ENCODE peak calls at places on chromosomes 4 and X, in nine cellular contexts. One of them, this sample, is unnamed.

GRCh38 chr4:38125816-38126215 is 165.6 kb downstream of the PTTG2 start:
- DNase-seq in fibroblast of the aortic adventitia: no peak
- DNase-seq in heart right ventricle: no peak
- DNase-seq in GM23338: no peak
- DNase-seq in tibial nerve: no peak
- DNase-seq in AG04450: no peak
- DNase-seq in brain microvascular endothelial cell: no peak
- DNase-seq in mammary epithelial cell: peak
- DNase-seq in mesenchymal stem cell: no peak
- DNase-seq in this sample: no peak

GRCh38 chr4:156970501-156971167 is 965 bp downstream of the PDGFC start:
- DNase-seq in mammary epithelial cell: peak
- DNase-seq in AG04450: no peak
- DNase-seq in tibial nerve: peak
- DNase-seq in heart right ventricle: peak
- DNase-seq in GM23338: peak
- DNase-seq in fibroblast of the aortic adventitia: peak
- DNase-seq in brain microvascular endothelial cell: no peak
- DNase-seq in mesenchymal stem cell: peak
- DNase-seq in this sample: no peak

GRCh38 chr4:54227261-54228063 is 1.6 kb upstream of the PDGFRA start:
- DNase-seq in heart right ventricle: no peak
- DNase-seq in tibial nerve: peak
- DNase-seq in mesenchymal stem cell: peak
- DNase-seq in AG04450: no peak
- DNase-seq in mammary epithelial cell: peak
- DNase-seq in brain microvascular endothelial cell: peak
- DNase-seq in GM23338: peak
- DNase-seq in fibroblast of the aortic adventitia: peak
- DNase-seq in this sample: no peak

GRCh38 chr4:141352328-141352727 is 131.6 kb downstream of the ZNF330 start:
- DNase-seq in fibroblast of the aortic adventitia: no peak
- DNase-seq in mammary epithelial cell: no peak
- DNase-seq in tibial nerve: no peak
- DNase-seq in AG04450: no peak
- DNase-seq in GM23338: no peak
- DNase-seq in mesenchymal stem cell: no peak
- DNase-seq in heart right ventricle: no peak
- DNase-seq in brain microvascular endothelial cell: no peak
- DNase-seq in this sample: no peak

GRCh38 chrX:69293776-69294601 is 128.7 kb upstream of the PJA1 start:
- DNase-seq in mesenchymal stem cell: no peak
- DNase-seq in mammary epithelial cell: no peak
- DNase-seq in tibial nerve: no peak
- DNase-seq in AG04450: no peak
- DNase-seq in brain microvascular endothelial cell: no peak
- DNase-seq in heart right ventricle: no peak
- DNase-seq in fibroblast of the aortic adventitia: no peak
- DNase-seq in GM23338: no peak
- DNase-seq in this sample: no peak

GRCh38 chr4:8461616-8462015 is 21.0 kb downstream of the TRMT44 start:
- DNase-seq in AG04450: no peak
- DNase-seq in GM23338: no peak
- DNase-seq in fibroblast of the aortic adventitia: no peak
- DNase-seq in mesenchymal stem cell: no peak
- DNase-seq in brain microvascular endothelial cell: no peak
- DNase-seq in tibial nerve: no peak
- DNase-seq in heart right ventricle: no peak
- DNase-seq in mammary epithelial cell: no peak
- DNase-seq in this sample: no peak

GRCh38 chr4:91256751-91257150 is 1047.0 kb upstream of the GRID2 start:
- DNase-seq in tibial nerve: no peak
- DNase-seq in fibroblast of the aortic adventitia: no peak
- DNase-seq in brain microvascular endothelial cell: no peak
- DNase-seq in mesenchymal stem cell: no peak
- DNase-seq in mammary epithelial cell: no peak
- DNase-seq in AG04450: no peak
- DNase-seq in GM23338: no peak
- DNase-seq in heart right ventricle: no peak
- DNase-seq in this sample: no peak

GRCh38 chr4:6225469-6225868 is 25.1 kb upstream of the JAKMIP1 start:
- DNase-seq in brain microvascular endothelial cell: peak
- DNase-seq in mammary epithelial cell: peak
- DNase-seq in AG04450: no peak
- DNase-seq in heart right ventricle: no peak
- DNase-seq in fibroblast of the aortic adventitia: peak
- DNase-seq in tibial nerve: no peak
- DNase-seq in mesenchymal stem cell: peak
- DNase-seq in GM23338: peak
- DNase-seq in this sample: no peak

GRCh38 chr4:13178621-13179020 is 305.5 kb downstream of the RAB28 start:
- DNase-seq in fibroblast of the aortic adventitia: no peak
- DNase-seq in brain microvascular endothelial cell: no peak
- DNase-seq in heart right ventricle: no peak
- DNase-seq in tibial nerve: no peak
- DNase-seq in GM23338: no peak
- DNase-seq in mesenchymal stem cell: no peak
- DNase-seq in mammary epithelial cell: no peak
- DNase-seq in AG04450: no peak
- DNase-seq in this sample: no peak

GRCh38 chrX:44012484-44013096 is 39.4 kb upstream of the NDP start:
- DNase-seq in mammary epithelial cell: peak
- DNase-seq in mesenchymal stem cell: peak
- DNase-seq in AG04450: no peak
- DNase-seq in fibroblast of the aortic adventitia: peak
- DNase-seq in GM23338: no peak
- DNase-seq in brain microvascular endothelial cell: peak
- DNase-seq in heart right ventricle: peak
- DNase-seq in tibial nerve: peak
- DNase-seq in this sample: peak

GRCh38 chr4:165931741-165932140 is 58.7 kb downstream of the TLL1 start:
- DNase-seq in AG04450: no peak
- DNase-seq in heart right ventricle: no peak
- DNase-seq in mammary epithelial cell: peak
- DNase-seq in mesenchymal stem cell: no peak
- DNase-seq in GM23338: no peak
- DNase-seq in tibial nerve: no peak
- DNase-seq in brain microvascular endothelial cell: no peak
- DNase-seq in fibroblast of the aortic adventitia: no peak
- DNase-seq in this sample: no peak

GRCh38 chr4:182073278-182073677 is 169.9 kb upstream of the TENM3 start:
- DNase-seq in fibroblast of the aortic adventitia: no peak
- DNase-seq in brain microvascular endothelial cell: no peak
- DNase-seq in mammary epithelial cell: no peak
- DNase-seq in AG04450: no peak
- DNase-seq in heart right ventricle: no peak
- DNase-seq in GM23338: no peak
- DNase-seq in mesenchymal stem cell: no peak
- DNase-seq in tibial nerve: no peak
- DNase-seq in this sample: no peak

GRCh38 chr4:149065753-149066152 is 623.5 kb upstream of the NR3C2 start:
- DNase-seq in AG04450: no peak
- DNase-seq in mesenchymal stem cell: no peak
- DNase-seq in heart right ventricle: no peak
- DNase-seq in GM23338: peak
- DNase-seq in fibroblast of the aortic adventitia: no peak
- DNase-seq in tibial nerve: no peak
- DNase-seq in brain microvascular endothelial cell: no peak
- DNase-seq in mammary epithelial cell: no peak
- DNase-seq in this sample: no peak

GRCh38 chr4:5712517-5712916 is 1.5 kb downstream of the EVC start:
- DNase-seq in fibroblast of the aortic adventitia: peak
- DNase-seq in tibial nerve: no peak
- DNase-seq in mammary epithelial cell: peak
- DNase-seq in AG04450: no peak
- DNase-seq in heart right ventricle: no peak
- DNase-seq in brain microvascular endothelial cell: peak
- DNase-seq in mesenchymal stem cell: peak
- DNase-seq in GM23338: no peak
- DNase-seq in this sample: no peak

GRCh38 chrX:107290019-107290418 is 83.6 kb downstream of the DNAAF6 start:
- DNase-seq in mammary epithelial cell: no peak
- DNase-seq in AG04450: no peak
- DNase-seq in tibial nerve: no peak
- DNase-seq in GM23338: no peak
- DNase-seq in heart right ventricle: no peak
- DNase-seq in fibroblast of the aortic adventitia: no peak
- DNase-seq in brain microvascular endothelial cell: no peak
- DNase-seq in mesenchymal stem cell: no peak
- DNase-seq in this sample: no peak

GRCh38 chr4:81032805-81033684 is 2.5 kb downstream of the BMP3 start:
- DNase-seq in AG04450: no peak
- DNase-seq in heart right ventricle: no peak
- DNase-seq in tibial nerve: no peak
- DNase-seq in mammary epithelial cell: no peak
- DNase-seq in GM23338: no peak
- DNase-seq in fibroblast of the aortic adventitia: no peak
- DNase-seq in mesenchymal stem cell: no peak
- DNase-seq in brain microvascular endothelial cell: no peak
- DNase-seq in this sample: no peak

GRCh38 chrX:124507276-124507675 is 160.9 kb downstream of the SH2D1A start:
- DNase-seq in AG04450: no peak
- DNase-seq in brain microvascular endothelial cell: no peak
- DNase-seq in heart right ventricle: no peak
- DNase-seq in mesenchymal stem cell: peak
- DNase-seq in mammary epithelial cell: peak
- DNase-seq in fibroblast of the aortic adventitia: no peak
- DNase-seq in GM23338: no peak
- DNase-seq in tibial nerve: no peak
- DNase-seq in this sample: peak

GRCh38 chr4:139986108-139986507 is 167.9 kb downstream of the MAML3 start:
- DNase-seq in mesenchymal stem cell: no peak
- DNase-seq in tibial nerve: no peak
- DNase-seq in heart right ventricle: no peak
- DNase-seq in GM23338: no peak
- DNase-seq in fibroblast of the aortic adventitia: no peak
- DNase-seq in brain microvascular endothelial cell: no peak
- DNase-seq in mammary epithelial cell: no peak
- DNase-seq in AG04450: no peak
- DNase-seq in this sample: no peak

GRCh38 chr4:118973295-118973694 is 84.6 kb downstream of the SYNPO2 start:
- DNase-seq in mammary epithelial cell: no peak
- DNase-seq in brain microvascular endothelial cell: no peak
- DNase-seq in GM23338: no peak
- DNase-seq in AG04450: no peak
- DNase-seq in mesenchymal stem cell: no peak
- DNase-seq in fibroblast of the aortic adventitia: no peak
- DNase-seq in tibial nerve: no peak
- DNase-seq in heart right ventricle: no peak
- DNase-seq in this sample: no peak

GRCh38 chr4:8832130-8832930 is 39.3 kb downstream of the HMX1 start:
- DNase-seq in mammary epithelial cell: no peak
- DNase-seq in heart right ventricle: no peak
- DNase-seq in brain microvascular endothelial cell: no peak
- DNase-seq in tibial nerve: no peak
- DNase-seq in fibroblast of the aortic adventitia: no peak
- DNase-seq in AG04450: no peak
- DNase-seq in GM23338: no peak
- DNase-seq in mesenchymal stem cell: no peak
- DNase-seq in this sample: no peak

GRCh38 chr4:154399259-154399974 is 92.2 kb downstream of the DCHS2 start:
- DNase-seq in AG04450: no peak
- DNase-seq in heart right ventricle: no peak
- DNase-seq in mammary epithelial cell: peak
- DNase-seq in brain microvascular endothelial cell: peak
- DNase-seq in mesenchymal stem cell: peak
- DNase-seq in GM23338: peak
- DNase-seq in fibroblast of the aortic adventitia: peak
- DNase-seq in tibial nerve: no peak
- DNase-seq in this sample: peak

GRCh38 chr4:111631157-111631999 is 513.9 kb upstream of the FAM241A start:
- DNase-seq in AG04450: no peak
- DNase-seq in fibroblast of the aortic adventitia: peak
- DNase-seq in heart right ventricle: no peak
- DNase-seq in GM23338: peak
- DNase-seq in mammary epithelial cell: no peak
- DNase-seq in brain microvascular endothelial cell: no peak
- DNase-seq in tibial nerve: no peak
- DNase-seq in mesenchymal stem cell: peak
- DNase-seq in this sample: no peak

DNA sequence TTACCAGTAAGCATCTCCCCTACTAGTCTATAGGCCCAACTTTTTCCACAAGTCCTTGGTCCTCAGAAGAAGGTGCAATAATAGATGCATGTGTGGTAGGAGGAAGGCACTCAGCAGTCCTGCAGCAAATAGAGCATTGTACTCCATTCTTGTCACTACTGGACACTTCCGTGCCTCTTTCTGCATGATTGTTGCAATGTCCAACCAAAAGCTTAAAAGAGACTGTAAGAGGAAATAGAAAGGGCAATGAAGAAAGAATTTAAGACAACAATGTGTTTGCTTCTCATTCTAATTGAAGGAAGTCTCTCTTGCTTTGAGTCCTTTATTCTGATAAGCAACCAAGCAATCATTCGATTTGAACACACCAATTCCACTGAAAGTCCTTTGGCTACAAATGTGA is 3.0 kb downstream of the MAPK10 start:
- DNase-seq in brain microvascular endothelial cell: no peak
- DNase-seq in mammary epithelial cell: no peak
- DNase-seq in fibroblast of the aortic adventitia: no peak
- DNase-seq in tibial nerve: no peak
- DNase-seq in heart right ventricle: no peak
- DNase-seq in GM23338: no peak
- DNase-seq in mesenchymal stem cell: no peak
- DNase-seq in AG04450: no peak
- DNase-seq in this sample: no peak
- H3K4me3 ChIP-seq in brain microvascular endothelial cell: no peak
- H3K4me3 ChIP-seq in mammary epithelial cell: no peak
- H3K4me3 ChIP-seq in fibroblast of the aortic adventitia: no peak
- H3K4me3 ChIP-seq in tibial nerve: no peak
- H3K4me3 ChIP-seq in heart right ventricle: no peak
- H3K4me3 ChIP-seq in GM23338: no peak
- H3K4me3 ChIP-seq in mesenchymal stem cell: no peak
- H3K4me3 ChIP-seq in AG04450: no peak
- H3K4me3 ChIP-seq in this sample: no peak

GRCh38 chr4:159178147-159178541 is 75.3 kb downstream of the RAPGEF2 start:
- DNase-seq in tibial nerve: no peak
- DNase-seq in brain microvascular endothelial cell: no peak
- DNase-seq in AG04450: no peak
- DNase-seq in mammary epithelial cell: no peak
- DNase-seq in mesenchymal stem cell: peak
- DNase-seq in fibroblast of the aortic adventitia: peak
- DNase-seq in GM23338: no peak
- DNase-seq in heart right ventricle: no peak
- DNase-seq in this sample: no peak
- H3K4me3 ChIP-seq in tibial nerve: no peak
- H3K4me3 ChIP-seq in brain microvascular endothelial cell: no peak
- H3K4me3 ChIP-seq in AG04450: no peak
- H3K4me3 ChIP-seq in mammary epithelial cell: no peak
- H3K4me3 ChIP-seq in mesenchymal stem cell: peak
- H3K4me3 ChIP-seq in fibroblast of the aortic adventitia: no peak
- H3K4me3 ChIP-seq in GM23338: no peak
- H3K4me3 ChIP-seq in heart right ventricle: no peak
- H3K4me3 ChIP-seq in this sample: no peak

GRCh38 chrX:154380787-154381186 is 1.7 kb downstream of the EMD start:
- DNase-seq in heart right ventricle: no peak
- DNase-seq in AG04450: no peak
- DNase-seq in fibroblast of the aortic adventitia: no peak
- DNase-seq in brain microvascular endothelial cell: no peak
- DNase-seq in GM23338: no peak
- DNase-seq in mesenchymal stem cell: no peak
- DNase-seq in tibial nerve: no peak
- DNase-seq in mammary epithelial cell: no peak
- DNase-seq in this sample: no peak
- H3K4me3 ChIP-seq in heart right ventricle: peak
- H3K4me3 ChIP-seq in AG04450: peak
- H3K4me3 ChIP-seq in fibroblast of the aortic adventitia: peak
- H3K4me3 ChIP-seq in brain microvascular endothelial cell: no peak
- H3K4me3 ChIP-seq in GM23338: peak
- H3K4me3 ChIP-seq in mesenchymal stem cell: peak
- H3K4me3 ChIP-seq in tibial nerve: no peak
- H3K4me3 ChIP-seq in mammary epithelial cell: peak
- H3K4me3 ChIP-seq in this sample: no peak

GRCh38 chrX:133461226-133461625 is 45.9 kb upstream of the GPC4 start:
- DNase-seq in fibroblast of the aortic adventitia: no peak
- DNase-seq in tibial nerve: no peak
- DNase-seq in GM23338: no peak
- DNase-seq in AG04450: no peak
- DNase-seq in mammary epithelial cell: no peak
- DNase-seq in brain microvascular endothelial cell: no peak
- DNase-seq in heart right ventricle: no peak
- DNase-seq in mesenchymal stem cell: peak
- DNase-seq in this sample: no peak
- H3K4me3 ChIP-seq in fibroblast of the aortic adventitia: no peak
- H3K4me3 ChIP-seq in tibial nerve: no peak
- H3K4me3 ChIP-seq in GM23338: no peak
- H3K4me3 ChIP-seq in AG04450: no peak
- H3K4me3 ChIP-seq in mammary epithelial cell: no peak
- H3K4me3 ChIP-seq in brain microvascular endothelial cell: no peak
- H3K4me3 ChIP-seq in heart right ventricle: no peak
- H3K4me3 ChIP-seq in mesenchymal stem cell: no peak
- H3K4me3 ChIP-seq in this sample: no peak